ENCODE peak calls at places on chromosomes 2 and 18, in five cellular contexts. A, E, U, H and T are unnamed samples. For H3K9me3, the result is how much of the 10 kb centered on the place peaks cover.

GRCh38 chr2:28228419-28228995 is 164.2 kb upstream of the FOSL2 start:
- DNase-seq in A (no peak), E (no peak), U (no peak), H (no peak), T (no peak)

GRCh38 chr2:207854484-207855386 is 85.0 kb upstream of the FZD5 start:
- DNase-seq in A (no peak), E (no peak), U (no peak), H (no peak), T (no peak)

GRCh38 chr2:9142551-9143263 is 63.9 kb upstream of the ASAP2 start:
- DNase-seq in A (peak), E (peak), U (peak), H (peak), T (peak)

GRCh38 chr2:10538224-10538894 is 90.2 kb upstream of the ODC1 start:
- DNase-seq in A (no peak), E (peak), U (no peak), H (no peak), T (no peak)

GRCh38 chr2:74915743-74916142 is 42.7 kb upstream of the POLE4 start:
- DNase-seq in A (no peak), E (no peak), U (no peak), H (no peak), T (no peak)

GRCh38 chr2:166091439-166091838 is 36.4 kb downstream of the SCN1A start:
- DNase-seq in A (no peak), E (no peak), U (no peak), H (no peak), T (no peak)

GRCh38 chr18:28581503-28582169 is 404.7 kb upstream of the CDH2 start:
- DNase-seq in A (no peak), E (no peak), U (no peak), H (no peak), T (no peak)

GRCh38 chr2:220269421-220269820 is 642.0 kb downstream of the SLC4A3 start:
- DNase-seq in A (no peak), E (no peak), U (no peak), H (no peak), T (no peak)

GRCh38 chr18:9436176-9436575 is 39.1 kb upstream of the RALBP1 start:
- DNase-seq in A (no peak), E (no peak), U (no peak), H (no peak), T (no peak)

GRCh38 chr2:128369626-128370467 is 51.2 kb upstream of the HS6ST1 start:
- DNase-seq in A (no peak), E (no peak), U (peak), H (no peak), T (no peak)

GRCh38 chr2:218830526-218831306 is 887 bp downstream of the PRKAG3 start:
- DNase-seq in A (no peak), E (no peak), U (no peak), H (no peak), T (peak)
- H3K27ac ChIP-seq in A (no peak), E (no peak), U (no peak), H (no peak), T (no peak)

DNA sequence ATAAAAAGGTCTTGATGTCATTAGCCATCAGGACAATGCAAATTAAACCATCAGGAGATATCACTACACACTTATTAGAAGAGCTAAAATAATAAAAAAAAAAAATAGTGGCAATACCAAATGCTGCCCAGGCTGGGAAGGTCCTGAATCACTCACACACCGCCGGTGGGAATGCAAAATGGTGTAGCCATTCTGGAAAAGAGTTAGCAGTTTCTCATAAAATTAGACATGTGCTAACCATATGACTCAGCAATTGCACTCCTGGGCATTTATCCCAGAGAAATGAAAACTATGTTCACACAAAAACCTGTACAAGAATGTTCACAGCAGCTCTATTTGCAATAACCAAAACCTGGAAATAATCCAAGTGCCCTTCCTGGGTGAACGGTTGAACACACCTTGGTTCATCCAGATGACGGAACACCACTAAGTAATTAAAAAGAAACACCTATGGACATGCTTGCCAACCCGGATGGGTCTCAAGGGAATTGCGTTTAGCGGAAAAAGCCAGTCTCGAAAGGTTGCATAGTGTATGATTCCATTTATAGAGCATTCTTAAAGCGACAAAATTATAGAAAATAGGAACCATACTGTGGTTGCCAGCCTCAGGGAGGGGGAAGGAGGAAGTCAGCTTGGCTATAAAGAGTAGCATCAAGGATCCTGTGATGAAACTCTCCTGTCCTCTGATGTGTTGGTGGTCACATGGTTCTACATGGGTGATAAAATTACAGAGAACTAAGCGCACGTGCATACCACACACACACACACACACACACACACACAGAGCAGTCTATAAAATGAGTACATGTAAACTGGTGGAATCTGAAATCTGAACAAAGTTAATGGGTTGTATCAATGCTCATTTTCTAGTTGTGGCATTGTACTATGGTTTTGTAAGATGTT is 4.6 kb downstream of the MBP start:
- DNase-seq in A (no peak), E (no peak), U (peak), H (peak), T (peak)
- TF ChIP-seq POLR2A in A (no peak), E (no peak), U (no peak), H (no peak), T (peak)

GRCh38 chr2:168539945-168540344 is 83.9 kb downstream of the CERS6 start:
- DNase-seq in A (no peak), E (no peak), U (no peak), H (no peak), T (no peak)
- H3K9me3 ChIP-seq in A (under half), E (under half), U (under half), H (under half), T (under half)

GRCh38 chr2:43792653-43793052 is 18.8 kb downstream of the DYNC2LI1 start:
- DNase-seq in A (no peak), E (no peak), U (no peak), H (no peak), T (no peak)

GRCh38 chr2:43791035-43791434 is 17.2 kb downstream of the DYNC2LI1 start:
- DNase-seq in A (no peak), E (no peak), U (no peak), H (no peak), T (no peak)

GRCh38 chr2:43787895-43788294 is 14.1 kb downstream of the DYNC2LI1 start:
- DNase-seq in A (no peak), E (no peak), U (no peak), H (no peak), T (no peak)

GRCh38 chr2:43788646-43789045 is 14.8 kb downstream of the DYNC2LI1 start:
- DNase-seq in A (no peak), E (no peak), U (no peak), H (no peak), T (no peak)

GRCh38 chr2:43790118-43790517 is 16.3 kb downstream of the DYNC2LI1 start:
- DNase-seq in A (no peak), E (no peak), U (no peak), H (no peak), T (no peak)
- H3K27ac ChIP-seq in A (no peak), E (no peak), U (peak), H (no peak), T (no peak)

GRCh38 chr18:79678665-79679551 is 695 bp upstream of the CTDP1 start:
- DNase-seq in A (peak), E (peak), U (peak), H (peak), T (peak)

GRCh38 chr18:79679552-79680099 is at the start of gene CTDP1:
- DNase-seq in A (peak), E (peak), U (peak), H (peak), T (peak)

GRCh38 chr18:79680891-79681339 is 1.3 kb downstream of the CTDP1 start:
- DNase-seq in A (no peak), E (no peak), U (no peak), H (no peak), T (no peak)

GRCh38 chr18:79681484-79682387 is 2.1 kb downstream of the CTDP1 start:
- DNase-seq in A (no peak), E (no peak), U (no peak), H (no peak), T (no peak)

DNA sequence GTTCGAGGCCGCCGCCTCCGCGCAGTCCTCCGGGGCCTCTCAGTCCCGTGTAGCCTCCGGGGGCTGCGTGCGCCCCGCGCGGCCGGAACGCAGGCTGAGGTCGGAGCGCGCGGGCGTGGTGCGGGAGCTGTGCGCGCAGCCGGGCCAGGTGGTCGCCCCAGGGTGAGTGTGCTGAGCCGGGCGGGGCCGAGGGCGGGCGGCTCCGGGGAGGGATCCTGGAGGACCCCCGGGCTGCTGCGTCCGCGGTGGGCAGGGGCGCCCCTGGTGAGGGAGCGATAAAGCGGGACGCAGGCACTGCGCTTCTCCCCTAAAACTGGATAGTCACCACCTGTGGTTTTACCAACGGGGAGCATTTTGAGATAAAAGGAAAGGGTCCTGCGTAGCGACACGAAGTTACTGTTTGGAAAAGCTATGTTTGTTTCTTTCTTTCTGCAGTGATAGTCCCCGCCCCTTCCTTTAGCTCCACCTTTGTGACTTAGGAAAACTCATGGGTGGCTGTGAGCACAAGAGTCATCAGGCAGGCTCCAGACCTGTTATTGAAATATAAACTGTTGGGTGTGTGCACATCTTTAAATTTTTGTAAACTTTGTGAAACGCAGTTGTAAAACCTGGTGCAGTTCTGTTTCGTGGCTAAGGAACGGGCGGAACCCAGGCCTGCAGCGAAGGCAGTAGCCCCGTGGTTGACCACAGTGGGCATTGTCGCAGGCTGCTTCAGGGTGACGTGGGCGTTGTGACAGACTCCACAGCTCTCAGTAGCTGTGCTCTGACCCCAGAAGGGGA is 687 bp downstream of the CTDP1 start:
- DNase-seq in A (peak), E (no peak), U (no peak), H (no peak), T (no peak)
- TF ChIP-seq POLR2A in A (no peak), E (no peak), U (no peak), H (no peak), T (no peak)

GRCh38 chr2:16204251-16204650 is 263.9 kb downstream of the MYCN start:
- DNase-seq in A (no peak), E (no peak), U (no peak), H (no peak), T (no peak)
- H3K9me3 ChIP-seq in A (under half), E (under half), U (under half), H (under half), T (under half)

DNA sequence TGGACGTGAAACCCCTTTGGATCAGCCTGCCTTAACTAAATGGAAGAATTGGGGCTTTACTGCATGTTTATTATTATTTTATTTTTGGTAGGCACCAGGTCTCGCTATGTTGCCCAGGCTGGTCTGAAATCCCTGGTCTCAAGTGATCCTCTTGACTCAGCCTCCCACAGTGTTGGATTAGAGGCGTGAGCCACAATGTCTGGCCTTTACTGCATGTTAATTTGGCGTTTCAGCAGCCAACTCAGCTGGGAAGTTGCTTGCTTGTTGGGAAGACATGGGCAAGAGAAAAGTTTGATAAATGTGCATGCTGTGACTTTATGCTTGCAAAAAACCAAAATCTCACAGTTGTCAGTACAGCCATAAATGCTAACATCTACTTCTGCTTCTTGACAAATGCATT is 105.1 kb downstream of the FMNL2 start:
- DNase-seq in A (no peak), E (no peak), U (no peak), H (no peak), T (no peak)
- H3K27ac ChIP-seq in A (no peak), E (no peak), U (no peak), H (no peak), T (no peak)

DNA sequence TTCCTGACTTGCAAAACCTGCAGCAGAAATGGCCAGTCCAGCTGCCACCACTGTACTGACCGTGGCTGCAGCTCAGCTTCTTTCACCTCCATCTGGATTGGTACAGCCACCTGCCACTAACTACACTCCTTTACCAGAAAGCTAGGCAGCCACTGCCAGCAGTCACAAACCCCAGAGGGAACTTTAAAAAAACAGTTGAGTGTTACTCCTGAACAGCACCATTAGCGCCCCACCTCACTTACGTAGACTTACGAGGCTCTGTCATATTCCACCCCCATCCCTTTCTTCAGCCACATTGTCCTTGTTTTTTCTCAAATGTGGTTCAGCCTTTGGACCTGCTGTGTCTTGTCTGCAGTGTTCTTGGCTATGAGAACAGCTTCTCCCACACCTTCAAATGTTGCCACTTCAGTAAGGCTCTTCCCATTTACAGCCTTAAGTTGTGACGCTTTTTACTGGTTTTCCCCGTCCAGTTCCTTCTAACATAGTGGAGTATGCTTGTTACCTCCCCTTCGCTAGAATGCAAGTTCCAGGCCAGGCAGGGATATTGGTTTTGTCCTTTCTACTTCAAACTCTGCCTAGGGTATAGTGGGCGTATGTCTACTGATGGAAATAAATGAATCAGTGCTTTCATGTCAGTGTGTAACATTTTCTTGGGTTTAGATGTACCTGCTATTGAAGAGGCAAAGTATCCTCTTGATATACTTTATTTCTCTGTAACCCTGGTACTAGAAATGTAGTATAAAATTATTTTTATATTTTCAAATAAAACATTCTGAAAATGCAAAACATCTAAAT is 17.1 kb downstream of the HNRNPA3 start:
- DNase-seq in A (no peak), E (no peak), U (no peak), H (no peak), T (no peak)
- TF ChIP-seq POLR2A in A (peak), E (no peak), U (no peak), H (no peak), T (no peak)

GRCh38 chr2:4873328-4873727 is 818.9 kb upstream of the SOX11 start:
- DNase-seq in A (no peak), E (no peak), U (no peak), H (no peak), T (no peak)
- H3K9me3 ChIP-seq in A (under half), E (under half), U (under half), H (under half), T (under half)

GRCh38 chr2:239262484-239263230 is 138.2 kb downstream of the HDAC4 start:
- DNase-seq in A (no peak), E (no peak), U (peak), H (no peak), T (peak)

GRCh38 chr2:239264838-239265651 is 135.8 kb downstream of the HDAC4 start:
- DNase-seq in A (peak), E (peak), U (peak), H (no peak), T (peak)

GRCh38 chr2:239261796-239262475 is 138.9 kb downstream of the HDAC4 start:
- DNase-seq in A (no peak), E (no peak), U (peak), H (no peak), T (no peak)

GRCh38 chr2:239263937-239264837 is 136.6 kb downstream of the HDAC4 start:
- DNase-seq in A (no peak), E (no peak), U (peak), H (no peak), T (no peak)

DNA sequence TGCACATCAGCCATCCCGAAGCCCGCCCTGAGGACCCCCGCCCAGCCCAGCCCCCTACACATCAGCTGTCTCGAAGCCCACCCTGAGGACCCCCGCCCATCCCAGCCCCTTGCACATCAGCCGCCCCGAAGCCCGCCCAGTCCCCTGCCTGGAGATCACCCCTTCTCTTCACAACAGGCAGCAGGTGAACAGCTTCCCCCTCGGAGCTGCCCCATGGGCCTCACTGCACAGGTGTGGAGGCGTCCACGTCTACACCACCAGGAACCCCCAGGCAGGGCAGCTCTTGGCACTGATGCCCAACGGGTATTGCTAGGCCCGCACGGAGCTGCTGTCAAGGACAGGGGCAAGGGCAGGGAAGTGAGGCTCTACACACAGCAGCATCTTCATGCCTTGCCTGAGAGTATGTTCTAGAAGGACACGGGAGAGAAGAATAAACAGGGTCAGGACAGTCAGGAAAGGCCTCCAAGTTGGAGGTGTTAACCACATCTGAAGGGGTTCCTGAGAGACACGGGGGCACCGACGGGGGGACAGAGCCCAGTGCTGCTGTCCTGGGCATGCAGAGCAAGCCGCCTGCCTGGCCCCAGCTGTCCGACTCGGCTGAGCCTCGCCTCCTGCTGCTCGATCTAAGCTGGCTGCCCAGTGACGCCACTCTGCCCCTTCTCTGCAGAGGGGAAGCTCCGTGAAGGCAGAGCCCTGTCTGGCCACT is 137.4 kb downstream of the HDAC4 start:
- DNase-seq in A (no peak), E (no peak), U (peak), H (no peak), T (peak)
- H3K27ac ChIP-seq in A (no peak), E (peak), U (peak), H (no peak), T (peak)